ENCODE peak calls at places on chromosomes 13 and 19, in seven cellular contexts. L, I, Z, Q, B, M and J are unnamed samples.

GRCh38 chr13:29758591-29759114 is 91.8 kb downstream of the UBL3 start:
- DNase-seq in L (no peak), I (peak), Z (no peak), Q (peak), B (peak), M (no peak), J (peak)

GRCh38 chr19:11504502-11505031 is 1.1 kb downstream of the ZNF653 start:
- DNase-seq in L (no peak), I (no peak), Z (no peak), Q (no peak), B (no peak), M (no peak), J (no peak)

GRCh38 chr19:28793391-28794168 is 419.4 kb downstream of the UQCRFS1 start:
- DNase-seq in L (no peak), I (no peak), Z (no peak), Q (peak), B (no peak), M (no peak), J (no peak)

GRCh38 chr19:40465025-40465780 is at the start of gene BLVRB:
- DNase-seq in L (peak), I (peak), Z (peak), Q (no peak), B (peak), M (peak), J (no peak)

GRCh38 chr13:114077121-114077937 is 55.1 kb downstream of the RASA3 start:
- DNase-seq in L (no peak), I (no peak), Z (no peak), Q (no peak), B (no peak), M (no peak), J (peak)

GRCh38 chr13:66560189-66560588 is 669.9 kb downstream of the PCDH9 start:
- DNase-seq in L (no peak), I (no peak), Z (no peak), Q (no peak), B (no peak), M (no peak), J (no peak)

GRCh38 chr13:93614776-93615175 is 388.2 kb downstream of the GPC6 start:
- DNase-seq in L (no peak), I (no peak), Z (no peak), Q (no peak), B (no peak), M (no peak), J (no peak)

GRCh38 chr13:102912599-102912998 is 66.8 kb downstream of the ERCC5 start:
- DNase-seq in L (no peak), I (no peak), Z (no peak), Q (no peak), B (no peak), M (no peak), J (no peak)

GRCh38 chr19:40539070-40539469 is 37.6 kb upstream of the SHKBP1 start:
- DNase-seq in L (no peak), I (peak), Z (no peak), Q (no peak), B (no peak), M (no peak), J (no peak)

GRCh38 chr13:50421457-50422130 is 406.4 kb downstream of the KCNRG start:
- DNase-seq in L (no peak), I (no peak), Z (no peak), Q (no peak), B (no peak), M (no peak), J (no peak)

GRCh38 chr13:98246538-98247172 is 69.6 kb upstream of the RNF113B start:
- DNase-seq in L (no peak), I (no peak), Z (no peak), Q (no peak), B (no peak), M (no peak), J (no peak)

GRCh38 chr19:32403291-32403995 is 2.1 kb upstream of the DPY19L3 start:
- DNase-seq in L (no peak), I (no peak), Z (no peak), Q (no peak), B (no peak), M (no peak), J (no peak)

GRCh38 chr13:72808917-72809500 is 27.1 kb downstream of the PIBF1 start:
- DNase-seq in L (no peak), I (no peak), Z (peak), Q (no peak), B (no peak), M (no peak), J (no peak)

GRCh38 chr13:62625214-62625613 is 1209.6 kb upstream of the PCDH20 start:
- DNase-seq in L (no peak), I (no peak), Z (no peak), Q (no peak), B (no peak), M (no peak), J (no peak)

GRCh38 chr19:18128044-18128443 is 24.9 kb upstream of the PIK3R2 start:
- DNase-seq in L (no peak), I (peak), Z (no peak), Q (no peak), B (no peak), M (no peak), J (no peak)

GRCh38 chr19:2695288-2695866 is 7.1 kb downstream of the GNG7 start:
- DNase-seq in L (no peak), I (no peak), Z (no peak), Q (peak), B (no peak), M (no peak), J (no peak)

GRCh38 chr19:799076-799881 is 2.0 kb downstream of the PTBP1 start:
- DNase-seq in L (no peak), I (peak), Z (peak), Q (no peak), B (no peak), M (no peak), J (no peak)

GRCh38 chr19:2034729-2035589 is 16.1 kb downstream of the MKNK2 start:
- DNase-seq in L (no peak), I (no peak), Z (peak), Q (peak), B (no peak), M (peak), J (peak)

GRCh38 chr19:19550972-19551861 is 13.2 kb downstream of the CILP2 start:
- DNase-seq in L (no peak), I (no peak), Z (no peak), Q (no peak), B (no peak), M (no peak), J (no peak)

GRCh38 chr19:3821857-3822364 is 35.7 kb upstream of the MATK start:
- DNase-seq in L (no peak), I (no peak), Z (peak), Q (peak), B (no peak), M (no peak), J (peak)

GRCh38 chr13:36685912-36686311 is 12.1 kb downstream of the SERTM1 start:
- DNase-seq in L (no peak), I (no peak), Z (peak), Q (no peak), B (no peak), M (peak), J (no peak)

GRCh38 chr13:22110368-22110767 is 439.5 kb downstream of the FGF9 start:
- DNase-seq in L (no peak), I (no peak), Z (peak), Q (no peak), B (no peak), M (no peak), J (no peak)

GRCh38 chr13:76552373-76552772 is 333.8 kb downstream of the KCTD12 start:
- DNase-seq in L (no peak), I (no peak), Z (no peak), Q (no peak), B (no peak), M (no peak), J (no peak)

GRCh38 chr13:110820311-110820710 is 94.6 kb downstream of the ANKRD10 start:
- DNase-seq in L (no peak), I (no peak), Z (no peak), Q (no peak), B (no peak), M (no peak), J (no peak)